ENCODE peak calls at places on chromosomes 6 and 20, in eight cellular contexts. L, N, V, T, R, G, O and H are unnamed samples.

GRCh38 chr6:104955927-104956662 is 812 bp upstream of the LIN28B start:
- DNase-seq in N (no peak), T (no peak), R (no peak), O (no peak), V (no peak), L (no peak), G (no peak), H (no peak)

GRCh38 chr6:116266803-116267202 is 12.9 kb downstream of the TSPYL1 start:
- DNase-seq in R (no peak), N (no peak), T (no peak), O (no peak), V (no peak), L (no peak), G (no peak), H (no peak)

GRCh38 chr20:31864521-31865400 is 5.6 kb downstream of the DUSP15 start:
- DNase-seq in R (no peak), V (no peak), G (no peak), L (no peak), N (no peak), T (no peak), O (no peak), H (no peak)

GRCh38 chr6:90186637-90187361 is 109.8 kb downstream of the BACH2 start:
- DNase-seq in V (no peak), G (no peak), O (no peak), T (no peak), N (no peak), L (no peak), R (no peak), H (no peak)

GRCh38 chr6:138959521-138959920 is 28.5 kb downstream of the REPS1 start:
- DNase-seq in G (no peak), V (no peak), N (no peak), T (no peak), O (no peak), R (no peak), L (no peak), H (no peak)

GRCh38 chr6:54244430-54244829 is 63.8 kb upstream of the TINAG start:
- DNase-seq in N (peak; percentile 24), V (no peak), G (peak; percentile 23), O (no peak), R (no peak), L (no peak), T (no peak), H (no peak)

GRCh38 chr20:10239954-10240353 is 21.3 kb downstream of the SNAP25 start:
- DNase-seq in O (no peak), L (no peak), T (no peak), G (no peak), N (peak; percentile 16), V (peak; percentile 63), R (peak; percentile 27), H (no peak)

GRCh38 chr20:46108435-46108841 is 9.7 kb upstream of the CD40 start:
- DNase-seq in L (no peak), T (no peak), N (no peak), G (no peak), O (no peak), R (no peak), V (no peak), H (no peak)

GRCh38 chr6:501891-502601 is 110.5 kb downstream of the IRF4 start:
- DNase-seq in V (no peak), G (no peak), O (no peak), L (no peak), R (peak; percentile 27), N (no peak), T (peak; percentile 72), H (no peak)

GRCh38 chr6:29909995-29910394 is 32.3 kb upstream of the HLA-A start:
- DNase-seq in G (no peak), T (no peak), O (no peak), L (no peak), R (no peak), V (no peak), N (peak; percentile 11), H (no peak)

GRCh38 chr6:99589290-99589672 is 17.4 kb upstream of the PRDM13 start:
- DNase-seq in V (no peak), T (peak; percentile 68), O (no peak), L (no peak), R (no peak), N (no peak), G (no peak), H (no peak)

GRCh38 chr6:167711784-167712183 is 114.9 kb upstream of the AFDN start:
- DNase-seq in R (peak; percentile 68), O (no peak), N (no peak), V (no peak), G (no peak), T (no peak), L (no peak), H (no peak)

DNA sequence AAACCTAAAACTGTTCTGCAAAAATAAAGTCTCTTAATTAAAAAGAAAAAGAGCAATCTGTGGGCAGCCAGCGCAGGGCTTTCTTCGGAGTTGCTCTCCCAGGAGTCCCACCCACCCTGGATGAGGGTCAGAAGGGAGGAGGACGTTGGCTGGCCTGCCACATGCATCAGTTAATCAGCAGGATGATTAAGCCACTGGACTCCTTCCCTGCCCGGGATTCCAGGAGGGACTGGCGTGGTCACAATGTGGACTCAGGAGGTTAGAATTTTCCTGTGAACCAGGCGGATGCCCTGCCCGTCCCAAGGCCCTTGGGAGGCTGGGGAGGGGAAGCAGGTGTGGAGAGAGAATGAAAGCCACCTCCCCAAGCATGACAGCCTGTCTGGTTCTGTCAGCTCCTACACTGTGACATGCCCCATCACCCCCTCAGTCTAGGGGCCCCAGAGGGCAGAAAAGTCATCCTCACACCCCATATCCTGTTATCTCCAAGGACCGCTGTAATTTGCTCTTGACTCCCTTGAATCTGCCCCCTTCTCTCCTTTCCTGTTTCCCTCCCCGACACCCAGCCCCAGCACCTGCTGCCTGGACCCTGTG is 11.6 kb upstream of the ITPR3 start:
- DNase-seq in L (peak; percentile 75), R (no peak), N (peak; percentile 74), O (peak; percentile 37), V (no peak), T (no peak), G (no peak), H (peak; percentile 72)
- H3K4me1 ChIP-seq in L (peaks cover 14% of the 10 kb centered on the region), R (no peaks in the 10 kb centered on the region), N (peaks cover 16% of the 10 kb centered on the region), O (peaks cover 32% of the 10 kb centered on the region), V (no peaks in the 10 kb centered on the region), T (peaks cover 16% of the 10 kb centered on the region), G (peaks cover 11% of the 10 kb centered on the region), H (peaks cover 6% of the 10 kb centered on the region)

GRCh38 chr6:131062245-131063027 is 609 bp downstream of the EPB41L2 start:
- DNase-seq in N (no peak), T (peak; percentile 91), O (no peak), V (peak; percentile 28), G (no peak), R (peak; percentile 34), L (peak; percentile 37), H (peak; percentile 50)

GRCh38 chr6:131063764-131064272 is 773 bp upstream of the EPB41L2 start:
- DNase-seq in L (peak; percentile 8), O (no peak), G (no peak), T (no peak), R (no peak), N (no peak), V (no peak), H (no peak)

GRCh38 chr6:131061771-131062160 is 1.3 kb downstream of the EPB41L2 start:
- DNase-seq in G (no peak), T (no peak), O (no peak), R (no peak), V (no peak), L (peak; percentile 9), N (no peak), H (no peak)

GRCh38 chr6:131061041-131061770 is 1.8 kb downstream of the EPB41L2 start:
- DNase-seq in R (no peak), L (no peak), V (no peak), N (peak; percentile 67), G (no peak), O (no peak), T (no peak), H (no peak)

GRCh38 chr6:131063028-131063763 is at the start of gene EPB41L2:
- DNase-seq in G (peak; percentile 70), L (peak; percentile 92), O (peak; percentile 64), T (peak; percentile 99), N (peak; percentile 86), R (peak; percentile 92), V (peak; percentile 90), H (peak; percentile 88)
- TF ChIP-seq POLR2A in G (peak; percentile 58), L (peak; percentile 95), O (peak; percentile 72), T (peak; percentile 67), N (peak; percentile 84), R (peak; percentile 73), V (peak; percentile 63), H (peak; percentile 96)

GRCh38 chr20:23406880-23407279 is 14.4 kb downstream of the NAPB start:
- DNase-seq in R (no peak), V (no peak), O (no peak), L (no peak), G (no peak), N (no peak), T (no peak), H (no peak)
- H3K4me1 ChIP-seq in R (no peaks in the 10 kb centered on the region), V (peaks cover 7% of the 10 kb centered on the region), O (peaks cover 51% of the 10 kb centered on the region), L (peaks cover 79% of the 10 kb centered on the region), G (no peaks in the 10 kb centered on the region), N (peaks cover 15% of the 10 kb centered on the region), T (peaks cover 2% of the 10 kb centered on the region), H (no peaks in the 10 kb centered on the region)

DNA sequence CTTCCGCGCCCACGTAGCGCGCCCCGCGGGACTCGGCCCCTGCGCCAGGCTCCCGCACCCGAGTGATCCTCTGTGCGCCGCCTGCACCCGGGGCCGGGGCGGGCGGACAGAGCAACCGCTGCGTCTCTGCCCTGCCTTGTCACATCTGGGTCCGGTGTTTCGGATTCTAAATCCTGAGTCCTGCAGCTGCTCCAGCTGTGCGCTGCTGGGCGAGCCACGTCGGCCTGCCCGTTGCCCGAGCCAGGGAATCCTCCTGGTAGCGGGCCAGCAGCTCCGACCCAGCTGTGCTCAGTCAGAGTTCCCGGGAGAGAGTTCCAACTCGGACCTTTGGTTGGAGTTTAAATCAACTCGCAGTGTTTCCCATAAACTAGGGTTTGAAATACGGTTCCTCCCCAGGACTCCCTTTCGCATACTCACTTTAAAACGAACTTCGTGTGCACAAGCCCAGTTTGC is 268 bp upstream of the PDE10A start:
- DNase-seq in L (peak; percentile 42), T (peak; percentile 85), V (peak; percentile 33), R (no peak), N (peak; percentile 61), O (no peak), G (no peak), H (peak; percentile 49)
- TF ChIP-seq POLR2A in L (no peak), T (no peak), V (no peak), R (no peak), N (no peak), O (no peak), G (no peak), H (no peak)